ENCODE peak calls at places on chromosomes 13 and 19, in nine cellular contexts. O is activated effector memory CD4-positive, alpha-beta T cell treated with Interleukin-2 at 50 U/mL for 16 hours; F is HFFc6; G is GDM1; D is activated T-cell treated with anti-CD3 and anti-CD28 coated beads, Interleukin-2, amount 50 U/mL, for 48 hours; T is B cell; C is NCI-H1092; J is stomach; N is HEK293T. X is an unnamed sample.

GRCh38 chr19:16206046-16206605 is 8.4 kb downstream of the AP1M1 start:
- DNase-seq in D (no peak), N (no peak), G (no peak), J (no peak), C (no peak), T (no peak), O (no peak), F (no peak), X (no peak)

GRCh38 chr19:15466851-15467733 is 2.7 kb upstream of the RASAL3 start:
- DNase-seq in T (no peak), D (peak), C (no peak), N (no peak), J (no peak), F (peak), G (peak), O (peak), X (no peak)

GRCh38 chr19:1261863-1262686 is 7.1 kb upstream of the CIRBP start:
- DNase-seq in J (peak), C (no peak), O (no peak), T (no peak), N (no peak), F (peak), D (no peak), G (no peak), X (no peak)

GRCh38 chr13:59479629-59480028 is 684.1 kb downstream of the DIAPH3 start:
- DNase-seq in G (no peak), F (no peak), O (no peak), N (no peak), T (no peak), D (no peak), J (no peak), C (no peak), X (no peak)

GRCh38 chr19:7159105-7159933 is 89.8 kb downstream of the ZNF557 start:
- DNase-seq in C (no peak), D (no peak), G (no peak), O (no peak), J (no peak), T (no peak), F (peak), N (peak), X (peak)

GRCh38 chr13:99796175-99796819 is 175.3 kb downstream of the ZIC5 start:
- DNase-seq in T (no peak), D (peak), J (no peak), F (peak), N (peak), G (peak), C (no peak), O (no peak), X (no peak)

GRCh38 chr13:84607614-84608013 is 725.3 kb upstream of the SLITRK1 start:
- DNase-seq in D (no peak), T (no peak), O (no peak), C (no peak), J (no peak), G (no peak), N (no peak), F (peak), X (no peak)

GRCh38 chr19:13036366-13036976 is 41.2 kb downstream of the NFIX start:
- DNase-seq in G (no peak), O (no peak), J (peak), D (no peak), N (peak), T (no peak), F (peak), C (peak), X (no peak)

GRCh38 chr13:98372886-98373285 is 195.8 kb upstream of the RNF113B start:
- DNase-seq in N (peak), F (no peak), O (no peak), G (no peak), C (no peak), T (no peak), J (no peak), D (no peak), X (peak)

GRCh38 chr19:29487432-29487831 is 38.4 kb upstream of the VSTM2B start:
- DNase-seq in J (no peak), O (no peak), N (peak), F (no peak), G (no peak), T (no peak), D (peak), C (no peak), X (no peak)

GRCh38 chr13:45527699-45528462 is 63.1 kb downstream of the COG3 start:
- DNase-seq in D (no peak), F (no peak), C (no peak), J (peak), G (no peak), T (no peak), N (no peak), O (no peak), X (no peak)

GRCh38 chr19:49056101-49056901 is 1.2 kb downstream of the CGB7 start:
- DNase-seq in J (peak), N (peak), F (no peak), T (peak), D (peak), C (no peak), O (peak), G (no peak), X (no peak)

GRCh38 chr19:51098366-51099069 is 9.7 kb downstream of the CTU1 start:
- DNase-seq in N (no peak), O (peak), D (peak), C (no peak), F (no peak), J (no peak), G (no peak), T (no peak), X (no peak)

GRCh38 chr13:18212873-18213272 is 968.8 kb downstream of the TUBA3C start:
- DNase-seq in D (no peak), C (no peak), F (peak), T (no peak), J (no peak), G (no peak), O (no peak), N (no peak), X (no peak)

GRCh38 chr13:113598081-113598410 is 13.5 kb downstream of the TFDP1 start:
- DNase-seq in F (no peak), D (no peak), O (no peak), N (no peak), G (no peak), C (no peak), T (no peak), J (no peak), X (no peak)

GRCh38 chr19:13404236-13404635 is 102.0 kb downstream of the CACNA1A start:
- DNase-seq in D (no peak), G (no peak), T (no peak), J (no peak), O (no peak), C (no peak), F (no peak), N (no peak), X (no peak)

GRCh38 chr13:26423634-26424033 is 133.8 kb upstream of the WASF3 start:
- DNase-seq in N (no peak), C (no peak), T (no peak), D (no peak), O (no peak), J (no peak), F (no peak), G (no peak), X (no peak)

GRCh38 chr19:37930416-37930815 is 23.4 kb downstream of the SIPA1L3 start:
- DNase-seq in J (peak), F (no peak), O (no peak), G (no peak), C (no peak), D (no peak), T (no peak), N (no peak), X (no peak)

GRCh38 chr19:28468701-28469459 is 744.1 kb downstream of the UQCRFS1 start:
- DNase-seq in J (no peak), G (no peak), T (no peak), C (peak), F (no peak), O (no peak), N (no peak), D (peak), X (no peak)

GRCh38 chr13:46173656-46174055 is 8.3 kb downstream of the LCP1 start:
- DNase-seq in O (no peak), D (no peak), C (no peak), J (no peak), N (no peak), F (no peak), G (no peak), T (peak), X (no peak)

GRCh38 chr13:75864718-75865117 is 228.6 kb downstream of the LMO7 start:
- DNase-seq in N (no peak), D (no peak), J (no peak), T (no peak), O (no peak), G (no peak), C (no peak), F (peak), X (no peak)

GRCh38 chr13:19810996-19811881 is 28.5 kb upstream of the PSPC1 start:
- DNase-seq in C (no peak), T (no peak), D (no peak), F (peak), O (no peak), J (no peak), N (no peak), G (no peak), X (no peak)

GRCh38 chr13:28513745-28514144 is 18.8 kb upstream of the FLT1 start:
- DNase-seq in D (no peak), F (no peak), O (no peak), N (no peak), T (no peak), J (no peak), C (no peak), G (no peak), X (no peak)

GRCh38 chr13:80716610-80717081 is 375.7 kb upstream of the SPRY2 start:
- DNase-seq in F (no peak), J (no peak), C (peak), N (peak), O (no peak), T (no peak), G (no peak), D (no peak), X (no peak)

GRCh38 chr19:5038631-5039271 is 69.8 kb downstream of the KDM4B start:
- DNase-seq in N (peak), O (no peak), J (peak), D (peak), G (no peak), T (no peak), F (no peak), C (no peak), X (no peak)

GRCh38 chr13:31775686-31776085 is 36.4 kb downstream of the RXFP2 start:
- DNase-seq in D (no peak), J (no peak), F (no peak), N (no peak), G (no peak), C (no peak), O (no peak), T (no peak), X (no peak)

GRCh38 chr13:59319276-59319675 is 844.5 kb downstream of the DIAPH3 start:
- DNase-seq in D (no peak), C (no peak), J (no peak), N (no peak), T (no peak), F (no peak), O (no peak), G (no peak), X (no peak)

GRCh38 chr13:109787135-109787954 is 962 bp upstream of the IRS2 start:
- DNase-seq in D (peak), T (no peak), O (no peak), F (no peak), N (no peak), C (peak), G (peak), J (peak), X (no peak)

GRCh38 chr13:75271851-75272250 is 210.1 kb downstream of the TBC1D4 start:
- DNase-seq in G (no peak), F (no peak), N (no peak), D (no peak), T (no peak), C (no peak), J (no peak), O (no peak), X (peak)

GRCh38 chr19:15330801-15331418 is 1.4 kb downstream of the BRD4 start:
- DNase-seq in J (no peak), F (peak), G (no peak), O (no peak), D (no peak), N (no peak), C (no peak), T (no peak), X (no peak)

GRCh38 chr19:11020423-11020822 is 59.6 kb downstream of the SMARCA4 start:
- DNase-seq in J (no peak), T (no peak), D (no peak), G (no peak), C (no peak), N (no peak), F (no peak), O (no peak), X (no peak)

GRCh38 chr19:45954132-45954531 is 19.5 kb downstream of the NOVA2 start:
- DNase-seq in C (no peak), D (no peak), O (no peak), G (no peak), F (no peak), J (no peak), T (no peak), N (no peak), X (no peak)

GRCh38 chr19:47719047-47719885 is 6.0 kb downstream of the EHD2 start:
- DNase-seq in D (no peak), C (no peak), F (peak), O (no peak), T (no peak), G (no peak), N (no peak), J (peak), X (peak)

GRCh38 chr13:104592127-104592526 is 1525.9 kb upstream of the SLC10A2 start:
- DNase-seq in N (no peak), G (no peak), F (no peak), T (no peak), D (no peak), O (no peak), J (no peak), C (no peak), X (no peak)

GRCh38 chr13:27857271-27857670 is 62.5 kb upstream of the PDX1 start:
- DNase-seq in D (no peak), O (no peak), T (no peak), C (peak), N (no peak), G (no peak), F (no peak), J (no peak), X (no peak)

GRCh38 chr19:41792513-41793413 is 3.6 kb upstream of the CEACAM3 start:
- DNase-seq in T (peak), G (peak), C (no peak), J (peak), N (peak), D (peak), F (peak), O (peak), X (peak)

X was measured in GM04503.